ENCODE peak calls at places on chromosomes 16 and 17, in eight cellular contexts. V is M059J; B is ACHN; X is stimulated activated naive CD8-positive, alpha-beta T cell treated with anti-CD3 and anti-CD28 coated beads, Interleukin-15, Interleukin-2, amounts not matched to agents 100 U/mL and 50 U/mL, for 24 hours; D is ELR; W is stimulated activated CD8-positive, alpha-beta memory T cell treated with anti-CD3 and anti-CD28 coated beads, Interleukin-7, amount 100 ng/mL, for 1 hour; T is transverse colon; C is heart right ventricle. M is an unnamed sample.
A peak's percentile ranks its signal among the peaks of the same experiment; 100 is the strongest.

GRCh38 chr17:8380049-8380448 is 2.9 kb downstream of the RPL26 start:
- DNase-seq in B (no peak), D (no peak), C (no peak), X (no peak), W (no peak), T (no peak), V (no peak), M (no peak)

GRCh38 chr17:1769826-1770477 is 8.1 kb downstream of the SERPINF1 start:
- DNase-seq in D (no peak), V (no peak), C (no peak), T (no peak), W (no peak), X (peak; percentile 16), B (no peak), M (no peak)

GRCh38 chr17:77375526-77375916 is 234.8 kb downstream of the SEC14L1 start:
- DNase-seq in C (no peak), X (no peak), D (no peak), B (no peak), W (no peak), T (no peak), V (no peak), M (no peak)

GRCh38 chr16:21566891-21567414 is 32.4 kb upstream of the METTL9 start:
- DNase-seq in D (no peak), B (no peak), W (no peak), C (no peak), T (peak; percentile 3), X (no peak), V (no peak), M (no peak)

GRCh38 chr17:33086041-33086440 is 94.4 kb downstream of the SPACA3 start:
- DNase-seq in D (no peak), X (no peak), W (no peak), V (no peak), C (no peak), B (no peak), T (no peak), M (no peak)

GRCh38 chr17:49454050-49454449 is 39.4 kb upstream of the PHB1 start:
- DNase-seq in X (no peak), W (no peak), V (peak; percentile 70), B (no peak), T (no peak), D (peak; percentile 83), C (no peak), M (no peak)

GRCh38 chr17:42183741-42184711 is 1.2 kb downstream of the HCRT start:
- DNase-seq in V (peak; percentile 32), B (peak; percentile 82), W (peak; percentile 52), X (peak; percentile 88), D (peak; percentile 75), T (peak; percentile 83), C (peak; percentile 84), M (peak; percentile 87)

GRCh38 chr17:34254146-34254545 is 939 bp upstream of the CCL2 start:
- DNase-seq in T (no peak), B (peak; percentile 33), C (no peak), D (peak; percentile 31), V (peak; percentile 79), X (no peak), W (no peak), M (no peak)

GRCh38 chr17:60170835-60171752 is 21.3 kb downstream of the CA4 start:
- DNase-seq in D (no peak), B (no peak), T (no peak), W (no peak), V (no peak), C (no peak), X (no peak), M (no peak)

GRCh38 chr16:63850979-63851378 is 1270.9 kb downstream of the CDH11 start:
- DNase-seq in V (no peak), W (no peak), T (no peak), D (no peak), B (no peak), X (no peak), C (no peak), M (no peak)

GRCh38 chr16:56266981-56267607 is 75.8 kb downstream of the GNAO1 start:
- DNase-seq in W (no peak), B (no peak), X (no peak), V (peak; percentile 11), C (no peak), D (no peak), T (no peak), M (no peak)

GRCh38 chr17:40425741-40426140 is 8.0 kb upstream of the TOP2A start:
- DNase-seq in C (no peak), D (no peak), V (no peak), B (no peak), W (no peak), X (no peak), T (no peak), M (no peak)

GRCh38 chr16:85279874-85280545 is 167.7 kb upstream of the CIBAR2 start:
- DNase-seq in D (no peak), C (peak; percentile 72), X (no peak), T (peak; percentile 32), B (no peak), V (no peak), W (no peak), M (no peak)

GRCh38 chr16:65375651-65376050 is 253.8 kb upstream of the CDH11 start:
- DNase-seq in W (no peak), B (no peak), V (peak; percentile 54), X (no peak), C (no peak), T (no peak), D (peak; percentile 51), M (no peak)

GRCh38 chr17:63173450-63173849 is 207.4 kb downstream of the TANC2 start:
- DNase-seq in T (no peak), B (no peak), D (no peak), V (peak; percentile 15), X (no peak), C (no peak), W (no peak), M (no peak)

GRCh38 chr17:52157603-52158449 is 688 bp downstream of the CA10 start:
- DNase-seq in T (no peak), C (no peak), D (no peak), B (no peak), V (no peak), W (no peak), X (peak; percentile 5), M (no peak)

GRCh38 chr16:52591441-52592215 is 44.7 kb upstream of the TOX3 start:
- DNase-seq in B (no peak), V (no peak), W (no peak), C (no peak), T (no peak), D (no peak), X (no peak), M (no peak)

GRCh38 chr16:5381481-5381880 is 283.9 kb upstream of the EEF2KMT start:
- DNase-seq in T (no peak), X (no peak), D (no peak), B (no peak), W (no peak), C (no peak), V (no peak), M (no peak)

GRCh38 chr16:58475220-58475619 is 24.7 kb upstream of the NDRG4 start:
- DNase-seq in B (no peak), W (no peak), C (no peak), V (no peak), D (no peak), X (no peak), T (no peak), M (no peak)

GRCh38 chr17:73589096-73589980 is 54.9 kb downstream of the SDK2 start:
- DNase-seq in C (no peak), W (no peak), B (no peak), V (no peak), D (no peak), T (no peak), X (no peak), M (no peak)

GRCh38 chr17:66753126-66753920 is 81.6 kb upstream of the CACNG5 start:
- DNase-seq in T (no peak), C (no peak), X (no peak), V (no peak), W (no peak), B (no peak), D (no peak), M (no peak)

GRCh38 chr17:48055531-48056245 is 7.5 kb downstream of the NFE2L1 start:
- DNase-seq in V (peak; percentile 16), W (no peak), T (no peak), X (peak; percentile 68), C (no peak), D (peak; percentile 88), B (peak; percentile 77), M (no peak)